ENCODE peak calls at places on chromosomes 1 and 21, in seven cellular contexts. C is HCT116, D is transverse colon, O is breast epithelium, P is HepG2, N is stomach, Y is sigmoid colon. R is an unnamed sample.

GRCh38 chr1:39190096-39190495 is 14.4 kb upstream of the MACF1 start:
- DNase-seq in C (no peak), D (no peak), O (no peak), P (no peak), N (no peak), Y (no peak), R (no peak)

GRCh38 chr1:223776075-223776814 is 63.9 kb downstream of the CAPN2 start:
- DNase-seq in C (peak; percentile 38), D (no peak), O (peak; percentile 39), P (no peak), N (no peak), Y (peak; percentile 40), R (peak; percentile 84)

GRCh38 chr1:220046052-220046930 is at the start of gene EPRS1:
- DNase-seq in C (peak; percentile 97), D (peak; percentile 95), O (peak; percentile 89), P (peak; percentile 93), N (peak; percentile 94), Y (peak; percentile 97), R (peak; percentile 94)

GRCh38 chr1:41726899-41727748 is 191.6 kb downstream of the HIVEP3 start:
- DNase-seq in C (no peak), D (peak; percentile 65), O (no peak), P (peak; percentile 6), N (peak; percentile 51), Y (peak; percentile 80), R (no peak)

GRCh38 chr1:186446138-186446537 is 14.8 kb downstream of the PDC start:
- DNase-seq in C (no peak), D (no peak), O (no peak), P (no peak), N (no peak), Y (no peak), R (no peak)

GRCh38 chr1:226603030-226603960 is 54.7 kb downstream of the STUM start:
- DNase-seq in C (no peak), D (peak; percentile 40), O (peak; percentile 57), P (no peak), N (peak; percentile 69), Y (peak; percentile 83), R (no peak)

GRCh38 chr1:26700711-26701110 is 4.9 kb downstream of the ARID1A start:
- DNase-seq in C (no peak), D (no peak), O (no peak), P (no peak), N (no peak), Y (no peak), R (no peak)

GRCh38 chr1:19690342-19690741 is 25.7 kb downstream of the HTR6 start:
- DNase-seq in C (no peak), D (no peak), O (no peak), P (no peak), N (no peak), Y (no peak), R (no peak)

GRCh38 chr21:32930673-32931072 is 95.1 kb upstream of the OLIG2 start:
- DNase-seq in C (no peak), D (no peak), O (no peak), P (no peak), N (no peak), Y (no peak), R (no peak)

GRCh38 chr1:51093566-51093965 is 8.5 kb upstream of the C1orf185 start:
- DNase-seq in C (no peak), D (no peak), O (no peak), P (no peak), N (no peak), Y (no peak), R (no peak)

GRCh38 chr1:243646841-243647240 is 203.2 kb downstream of the AKT3 start:
- DNase-seq in C (no peak), D (no peak), O (no peak), P (no peak), N (no peak), Y (no peak), R (no peak)

GRCh38 chr1:69246109-69246508 is 321.6 kb upstream of the LRRC7 start:
- DNase-seq in C (no peak), D (no peak), O (no peak), P (no peak), N (no peak), Y (no peak), R (no peak)

GRCh38 chr1:209567788-209568187 is 15.7 kb upstream of the CAMK1G start:
- DNase-seq in C (no peak), D (no peak), O (no peak), P (no peak), N (no peak), Y (no peak), R (no peak)

GRCh38 chr1:14606632-14607031 is 8.1 kb downstream of the KAZN start:
- DNase-seq in C (no peak), D (no peak), O (no peak), P (no peak), N (no peak), Y (no peak), R (no peak)

DNA sequence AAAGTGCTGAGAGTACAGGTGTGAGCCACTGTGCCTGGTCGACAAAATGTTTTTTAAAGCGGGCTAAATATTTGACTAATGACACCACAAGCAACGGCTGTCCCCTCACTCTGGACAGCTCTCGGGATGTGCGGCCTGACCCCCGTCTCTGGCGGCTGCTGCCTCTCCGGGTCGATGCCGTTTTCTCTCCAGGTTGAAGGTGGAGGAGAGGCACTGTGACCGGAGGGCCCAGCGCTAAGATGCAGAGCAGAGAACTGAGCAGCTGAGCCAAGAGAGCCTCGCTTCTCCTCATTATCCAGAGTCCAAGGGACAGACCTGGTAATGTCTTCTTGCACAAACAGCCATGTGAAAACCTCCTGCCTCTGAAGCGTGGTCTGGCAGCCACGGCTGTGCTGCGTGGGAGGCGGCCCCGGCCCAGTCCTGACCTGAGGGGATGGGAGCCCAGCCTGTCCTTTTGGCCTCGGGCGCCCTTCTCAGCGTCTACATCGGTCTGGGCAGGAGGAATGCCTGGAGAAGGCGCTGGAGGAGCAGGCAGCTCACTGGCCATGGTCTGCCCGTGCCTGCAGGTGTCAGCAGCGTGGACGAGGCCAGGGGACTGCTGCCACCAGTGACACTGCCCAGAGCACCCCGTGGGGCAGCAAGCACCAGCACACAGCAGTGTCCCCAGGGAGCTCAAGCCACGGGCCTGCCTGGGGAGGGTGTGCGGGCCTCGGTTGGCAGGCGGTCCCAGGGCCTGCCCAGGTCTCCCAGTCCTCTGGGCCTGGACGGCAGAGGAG is 10.3 kb downstream of the MORN1 start:
- DNase-seq in C (no peak), D (peak; percentile 7), O (no peak), P (no peak), N (no peak), Y (peak; percentile 66), R (no peak)
- TF ChIP-seq POLR2A in C (no peak), D (no peak), O (no peak), P (no peak), N (no peak), Y (no peak), R (no peak)

GRCh38 chr1:100034465-100034864 is 64.7 kb downstream of the SLC35A3 start:
- DNase-seq in C (no peak), D (no peak), O (no peak), P (peak; percentile 41), N (no peak), Y (no peak), R (no peak)
- TF ChIP-seq CTCF in C (peak; percentile 66), D (no peak), O (no peak), P (peak; percentile 47), N (no peak), Y (no peak), R (no peak)

GRCh38 chr1:203402609-203403337 is 51.9 kb upstream of the FMOD start:
- DNase-seq in C (no peak), D (no peak), O (no peak), P (no peak), N (no peak), Y (peak; percentile 72), R (no peak)
- TF ChIP-seq POLR2AphosphoS5 in C (no peak), D (peak; percentile 69), O (peak; percentile 70), P (no peak), N (peak; percentile 63), Y (peak; percentile 84), R (peak; percentile 33)

GRCh38 chr1:158126425-158126824 is 54.3 kb upstream of the CD1D start:
- DNase-seq in C (no peak), D (peak; percentile 46), O (no peak), P (no peak), N (no peak), Y (no peak), R (no peak)

GRCh38 chr1:158122823-158123390 is 57.8 kb upstream of the CD1D start:
- DNase-seq in C (no peak), D (no peak), O (no peak), P (no peak), N (no peak), Y (no peak), R (no peak)

GRCh38 chr1:158121604-158122254 is 59.0 kb upstream of the CD1D start:
- DNase-seq in C (peak; percentile 59), D (peak; percentile 25), O (no peak), P (peak; percentile 25), N (no peak), Y (no peak), R (no peak)

GRCh38 chr1:158124034-158124433 is 56.7 kb upstream of the CD1D start:
- DNase-seq in C (no peak), D (no peak), O (no peak), P (no peak), N (no peak), Y (no peak), R (no peak)

DNA sequence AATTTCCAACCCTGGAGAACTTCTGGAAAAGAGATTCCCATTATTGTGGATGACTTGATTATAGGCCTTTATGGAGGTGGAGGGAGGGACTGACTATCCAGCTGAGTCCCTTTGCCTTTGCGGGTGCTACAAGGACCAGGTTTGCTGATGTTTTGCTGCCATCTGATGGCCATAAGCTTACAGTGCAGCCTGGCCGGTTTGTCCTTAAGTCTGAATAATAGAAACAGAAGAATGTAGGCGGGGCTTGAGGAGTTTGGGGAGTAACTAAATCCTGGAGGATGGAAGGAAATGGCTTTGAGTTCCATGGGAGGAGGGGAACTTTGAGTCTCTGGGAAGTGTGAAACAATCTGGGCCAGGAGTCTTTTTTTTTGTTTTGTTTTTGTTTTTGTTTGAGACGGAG is 55.7 kb upstream of the CD1D start:
- DNase-seq in C (peak; percentile 89), D (peak; percentile 86), O (peak; percentile 92), P (peak; percentile 66), N (peak; percentile 85), Y (peak; percentile 94), R (no peak)
- TF ChIP-seq POLR2A in C (no peak), D (no peak), O (no peak), P (no peak), N (no peak), Y (no peak), R (no peak)

GRCh38 chr1:233518344-233518743 is 95.6 kb upstream of the KCNK1 start:
- DNase-seq in C (peak; percentile 65), D (peak; percentile 22), O (no peak), P (no peak), N (peak; percentile 42), Y (no peak), R (no peak)
- TF ChIP-seq CTCF in C (peak; percentile 93), D (peak; percentile 45), O (no peak), P (peak; percentile 13), N (peak; percentile 6), Y (no peak), R (no peak)

DNA sequence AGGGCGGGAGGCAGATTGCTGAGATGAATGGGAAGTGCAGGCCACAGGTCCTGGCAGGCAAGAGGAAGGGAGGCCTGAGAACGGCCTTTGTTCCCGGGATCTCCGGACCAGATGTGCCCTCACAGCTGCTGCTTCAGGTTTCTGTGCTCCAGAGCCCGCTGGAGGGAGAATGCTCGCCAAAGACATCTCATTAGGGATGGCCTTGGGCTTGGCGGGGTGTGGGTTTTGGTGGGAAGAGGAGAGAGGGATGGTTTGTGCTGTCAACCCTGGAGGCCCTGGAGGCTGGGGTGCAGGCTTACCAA is 269.9 kb upstream of the VAMP3 start:
- DNase-seq in C (no peak), D (no peak), O (no peak), P (no peak), N (no peak), Y (no peak), R (no peak)
- TF ChIP-seq POLR2AphosphoS5 in C (no peak), D (no peak), O (no peak), P (no peak), N (no peak), Y (no peak), R (no peak)